ENCODE peak calls at places on chromosomes 6 and 20, in eight cellular contexts. B, X, O, M, I, R, S and A are unnamed samples.

GRCh38 chr6:74074609-74075008 is 378.6 kb downstream of the CD109 start:
- DNase-seq in B (no peak), X (no peak), O (no peak), M (no peak), I (no peak), R (no peak), S (no peak), A (no peak)

GRCh38 chr6:121479486-121480098 is 44.1 kb downstream of the GJA1 start:
- DNase-seq in B (no peak), X (no peak), O (no peak), M (no peak), I (no peak), R (peak; percentile 65), S (no peak), A (no peak)

GRCh38 chr6:52643158-52643557 is 27.8 kb upstream of the TMEM14A start:
- DNase-seq in B (no peak), X (no peak), O (peak; percentile 10), M (no peak), I (peak; percentile 55), R (no peak), S (no peak), A (no peak)

GRCh38 chr20:37276494-37277252 is 12.8 kb upstream of the MANBAL start:
- DNase-seq in B (no peak), X (peak; percentile 53), O (peak; percentile 79), M (peak; percentile 66), I (peak; percentile 87), R (no peak), S (peak; percentile 75), A (no peak)

GRCh38 chr6:16064687-16065086 is 64.2 kb upstream of the MYLIP start:
- DNase-seq in B (peak; percentile 12), X (no peak), O (no peak), M (no peak), I (no peak), R (no peak), S (no peak), A (no peak)

GRCh38 chr6:98292812-98293211 is 541.6 kb upstream of the POU3F2 start:
- DNase-seq in B (no peak), X (no peak), O (no peak), M (no peak), I (no peak), R (no peak), S (no peak), A (no peak)

GRCh38 chr6:156016186-156016976 is 560.7 kb upstream of the NOX3 start:
- DNase-seq in B (no peak), X (no peak), O (no peak), M (no peak), I (no peak), R (no peak), S (peak; percentile 43), A (no peak)

GRCh38 chr6:2576499-2576898 is 174.2 kb downstream of the MYLK4 start:
- DNase-seq in B (no peak), X (no peak), O (no peak), M (no peak), I (no peak), R (no peak), S (peak; percentile 86), A (no peak)

GRCh38 chr6:38673397-38674165 is 29.4 kb downstream of the GLO1 start:
- DNase-seq in B (no peak), X (no peak), O (no peak), M (no peak), I (no peak), R (no peak), S (peak; percentile 71), A (no peak)

GRCh38 chr20:63085087-63085861 is 78.5 kb upstream of the BHLHE23 start:
- DNase-seq in B (no peak), X (no peak), O (no peak), M (no peak), I (peak; percentile 44), R (no peak), S (no peak), A (peak; percentile 74)

GRCh38 chr20:3174442-3175263 is 1.3 kb upstream of the LZTS3 start:
- DNase-seq in B (no peak), X (no peak), O (no peak), M (no peak), I (peak; percentile 26), R (peak; percentile 26), S (peak; percentile 30), A (no peak)

GRCh38 chr6:38796850-38797249 is 81.7 kb downstream of the DNAH8 start:
- DNase-seq in B (no peak), X (no peak), O (no peak), M (no peak), I (no peak), R (no peak), S (peak; percentile 92), A (no peak)

GRCh38 chr20:2981646-2982045 is 61.8 kb upstream of the GNRH2 start:
- DNase-seq in B (no peak), X (no peak), O (no peak), M (no peak), I (no peak), R (no peak), S (no peak), A (no peak)

GRCh38 chr6:43096451-43097097 is 20.5 kb downstream of the PTK7 start:
- DNase-seq in B (no peak), X (no peak), O (peak; percentile 93), M (peak; percentile 95), I (peak; percentile 83), R (no peak), S (peak; percentile 35), A (peak; percentile 88)

GRCh38 chr6:11093591-11094410 is at the start of gene SMIM13:
- DNase-seq in B (peak; percentile 97), X (peak; percentile 98), O (peak; percentile 94), M (peak; percentile 95), I (peak; percentile 100), R (peak; percentile 96), S (peak; percentile 99), A (peak; percentile 99)

GRCh38 chr6:11093065-11093590 is 506 bp upstream of the SMIM13 start:
- DNase-seq in B (no peak), X (peak; percentile 63), O (peak; percentile 38), M (no peak), I (peak; percentile 62), R (no peak), S (no peak), A (no peak)

GRCh38 chr6:11092654-11093053 is 980 bp upstream of the SMIM13 start:
- DNase-seq in B (no peak), X (no peak), O (no peak), M (no peak), I (no peak), R (no peak), S (no peak), A (no peak)

GRCh38 chr6:11085758-11086435 is 7.7 kb upstream of the SMIM13 start:
- DNase-seq in B (no peak), X (no peak), O (peak; percentile 91), M (no peak), I (peak; percentile 19), R (no peak), S (no peak), A (no peak)

DNA sequence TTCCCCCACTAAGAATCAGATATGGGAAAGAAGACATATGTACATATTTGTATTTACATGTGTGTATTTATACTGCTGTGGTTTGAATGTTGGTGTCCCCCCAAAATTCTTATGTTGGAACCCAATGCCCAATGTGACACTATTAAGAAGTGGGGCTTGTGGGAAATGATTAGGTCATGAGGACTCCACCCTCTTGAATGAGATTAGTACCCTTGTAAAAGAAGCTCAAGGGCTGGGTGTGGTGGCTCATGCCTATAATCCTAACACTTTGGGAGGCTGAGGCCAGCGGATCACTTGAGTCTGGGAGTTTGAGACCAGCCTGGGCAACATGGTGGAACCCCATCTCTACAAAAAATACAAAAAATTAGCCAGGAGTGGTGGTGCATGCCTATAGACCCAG is 3.9 kb upstream of the SMIM13 start:
- DNase-seq in B (no peak), X (no peak), O (no peak), M (no peak), I (no peak), R (no peak), S (no peak), A (no peak)
- H3K4me1 ChIP-seq in B (no peaks in the 10 kb centered on the region), X (no peaks in the 10 kb centered on the region), O (peaks cover 10% of the 10 kb centered on the region), M (peaks cover 5% of the 10 kb centered on the region), I (peaks cover 12% of the 10 kb centered on the region), R (peaks cover 8% of the 10 kb centered on the region), S (peaks cover 5% of the 10 kb centered on the region), A (peaks cover 4% of the 10 kb centered on the region)

GRCh38 chr6:131039345-131039680 is 23.7 kb downstream of the EPB41L2 start:
- DNase-seq in B (no peak), X (no peak), O (no peak), M (no peak), I (no peak), R (no peak), S (no peak), A (no peak)
- H3K9ac ChIP-seq in B (no peak overlapping the region), X (no peak overlapping the region), O (no peak overlapping the region), M (no peak overlapping the region), I (no peak overlapping the region), R (no peak overlapping the region), S (no peak overlapping the region), A (no peak overlapping the region)

GRCh38 chr6:127956260-127956888 is 55.5 kb upstream of the THEMIS start:
- DNase-seq in B (no peak), X (no peak), O (no peak), M (peak; percentile 34), I (peak; percentile 22), R (peak; percentile 23), S (no peak), A (no peak)
- H3K4me3 ChIP-seq in B (no peak overlapping the region), X (no peak overlapping the region), O (no peak overlapping the region), M (no peak overlapping the region), I (no peak overlapping the region), R (no peak overlapping the region), S (no peak overlapping the region), A (no peak overlapping the region)

GRCh38 chr6:14281831-14282230 is 164.3 kb downstream of the CD83 start:
- DNase-seq in B (no peak), X (no peak), O (no peak), M (no peak), I (no peak), R (no peak), S (no peak), A (no peak)

GRCh38 chr6:14282854-14283505 is 165.4 kb downstream of the CD83 start:
- DNase-seq in B (no peak), X (no peak), O (no peak), M (no peak), I (no peak), R (no peak), S (no peak), A (no peak)

GRCh38 chr6:14280006-14280510 is 162.5 kb downstream of the CD83 start:
- DNase-seq in B (no peak), X (no peak), O (no peak), M (no peak), I (no peak), R (no peak), S (no peak), A (no peak)

GRCh38 chr6:14282326-14282725 is 164.8 kb downstream of the CD83 start:
- DNase-seq in B (no peak), X (no peak), O (no peak), M (no peak), I (no peak), R (no peak), S (no peak), A (no peak)

DNA sequence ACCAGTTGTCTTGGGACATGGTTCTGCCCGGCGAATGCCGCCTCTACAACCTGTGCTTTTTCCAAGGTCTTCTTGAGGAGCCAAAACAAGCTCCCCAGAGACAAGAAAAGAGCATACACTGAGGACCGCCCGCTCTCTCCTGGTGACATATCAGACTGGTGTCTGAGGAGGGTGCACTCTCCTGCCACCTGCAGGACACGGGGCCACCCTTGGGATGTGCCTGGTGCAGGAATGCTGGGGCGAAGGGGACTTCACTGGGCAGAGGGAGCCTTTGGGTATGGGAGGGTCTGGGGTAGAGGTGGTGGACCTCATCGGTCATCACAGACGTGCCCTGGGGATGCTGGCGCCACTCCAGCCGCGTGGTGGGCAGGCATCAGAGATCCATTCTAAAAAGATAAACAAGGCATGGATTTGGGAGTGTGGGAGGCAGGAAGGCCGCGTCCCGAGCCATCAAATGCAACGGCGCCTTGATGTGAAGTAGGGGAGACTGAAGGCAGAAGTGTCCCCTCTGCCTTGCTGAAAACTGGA is 163.3 kb downstream of the CD83 start:
- DNase-seq in B (no peak), X (no peak), O (no peak), M (no peak), I (no peak), R (no peak), S (no peak), A (no peak)
- H3K4me1 ChIP-seq in B (peaks cover 5% of the 10 kb centered on the region), X (no peaks in the 10 kb centered on the region), O (peaks cover 17% of the 10 kb centered on the region), M (peaks cover 20% of the 10 kb centered on the region), I (peaks cover 6% of the 10 kb centered on the region), R (peaks cover 19% of the 10 kb centered on the region), S (no peaks in the 10 kb centered on the region), A (peaks cover 3% of the 10 kb centered on the region)